ENCODE peak calls at places on chromosomes 4 and X, in seven cellular contexts. G is cardiac fibroblast; E is CD4-positive, alpha-beta T cell; M is Caki2; S is Kasumi-1; W is fibroblast of mammary gland; J is T-helper 1 cell. D is an unnamed sample.

GRCh38 chr4:86283341-86283740 is 76.5 kb downstream of the MAPK10 start:
- DNase-seq in G (no peak), E (no peak), M (no peak), S (no peak), W (no peak), J (no peak), D (no peak)

GRCh38 chr4:98994474-98995182 is 893 bp upstream of the METAP1 start:
- DNase-seq in G (no peak), E (no peak), M (no peak), S (peak; percentile 74), W (peak; percentile 43), J (no peak), D (no peak)

GRCh38 chr4:55336138-55337034 is 9.7 kb upstream of the SRD5A3 start:
- DNase-seq in G (no peak), E (no peak), M (no peak), S (peak; percentile 100), W (no peak), J (no peak), D (no peak)

GRCh38 chr4:153529646-153530045 is 63.5 kb downstream of the TMEM131L start:
- DNase-seq in G (peak; percentile 59), E (no peak), M (no peak), S (no peak), W (peak; percentile 67), J (no peak), D (peak; percentile 80)

GRCh38 chr4:8648816-8649630 is 56.5 kb downstream of the CPZ start:
- DNase-seq in G (no peak), E (no peak), M (no peak), S (no peak), W (no peak), J (peak; percentile 1), D (no peak)

GRCh38 chr4:40856836-40857362 is 107.1 kb downstream of the NSUN7 start:
- DNase-seq in G (peak; percentile 11), E (peak; percentile 9), M (peak; percentile 64), S (peak; percentile 63), W (peak; percentile 39), J (no peak), D (peak; percentile 69)

GRCh38 chr4:107913283-107913899 is 18.0 kb upstream of the CYP2U1 start:
- DNase-seq in G (peak; percentile 87), E (no peak), M (peak; percentile 49), S (peak; percentile 80), W (peak; percentile 78), J (peak; percentile 16), D (peak; percentile 48)

GRCh38 chrX:10756365-10756915 is 136.1 kb upstream of the MID1 start:
- DNase-seq in G (peak; percentile 91), E (no peak), M (peak; percentile 60), S (no peak), W (peak; percentile 87), J (no peak), D (peak; percentile 79)

GRCh38 chr4:8559524-8560264 is 20.5 kb upstream of the GPR78 start:
- DNase-seq in G (no peak), E (no peak), M (no peak), S (no peak), W (no peak), J (no peak), D (no peak)

GRCh38 chr4:2186133-2186864 is 55.6 kb downstream of the HAUS3 start:
- DNase-seq in G (peak; percentile 44), E (no peak), M (no peak), S (no peak), W (peak; percentile 24), J (no peak), D (peak; percentile 27)

GRCh38 chrX:46750829-46751228 is 8.1 kb downstream of the SLC9A7 start:
- DNase-seq in G (no peak), E (no peak), M (no peak), S (peak; percentile 1), W (no peak), J (no peak), D (no peak)

GRCh38 chr4:118410143-118410542 is 57.3 kb upstream of the PRSS12 start:
- DNase-seq in G (peak; percentile 78), E (no peak), M (no peak), S (no peak), W (peak; percentile 55), J (no peak), D (peak; percentile 76)

GRCh38 chr4:112511294-112512118 is 4.5 kb downstream of the NEUROG2 start:
- DNase-seq in G (no peak), E (no peak), M (no peak), S (no peak), W (no peak), J (no peak), D (no peak)

GRCh38 chr4:14575919-14576318 is 426.4 kb upstream of the CPEB2 start:
- DNase-seq in G (no peak), E (no peak), M (no peak), S (no peak), W (no peak), J (no peak), D (no peak)

GRCh38 chrX:122188751-122189150 is 995.3 kb upstream of the GRIA3 start:
- DNase-seq in G (peak; percentile 16), E (no peak), M (no peak), S (no peak), W (peak; percentile 5), J (no peak), D (peak; percentile 55)

GRCh38 chr4:180665994-180666818 is 1577.0 kb upstream of the TENM3 start:
- DNase-seq in G (peak; percentile 61), E (no peak), M (peak; percentile 46), S (peak; percentile 88), W (peak; percentile 68), J (no peak), D (peak; percentile 65)

GRCh38 chrX:46704767-46705386 is 54.0 kb downstream of the SLC9A7 start:
- DNase-seq in G (peak; percentile 55), E (no peak), M (no peak), S (no peak), W (peak; percentile 34), J (no peak), D (peak; percentile 78)

GRCh38 chrX:105865709-105866108 is 43.4 kb downstream of the NRK start:
- DNase-seq in G (no peak), E (no peak), M (no peak), S (no peak), W (no peak), J (no peak), D (no peak)